ENCODE peak calls at places on chromosomes 7 and 10, in six cellular contexts. W is A549, J is HepG2, F is endothelial cell of umbilical vein, P is K562, U is GM12878. Z is an unnamed sample.

GRCh38 chr7:66047426-66047825 is 28.2 kb upstream of the ASL start:
- DNase-seq in W (peak), J (no peak), F (no peak), P (no peak), U (no peak), Z (no peak)

GRCh38 chr10:3654496-3654895 is 130.5 kb downstream of the KLF6 start:
- DNase-seq in W (no peak), J (no peak), F (no peak), P (no peak), U (no peak), Z (no peak)

GRCh38 chr7:11193888-11194287 is 220.2 kb downstream of the PHF14 start:
- DNase-seq in W (no peak), J (no peak), F (no peak), P (no peak), U (no peak), Z (no peak)

GRCh38 chr10:48475943-48476278 is 129.0 kb downstream of the ARHGAP22 start:
- DNase-seq in W (no peak), J (no peak), F (no peak), P (no peak), U (no peak), Z (no peak)

GRCh38 chr10:78510566-78511323 is 477.1 kb downstream of the RPS24 start:
- DNase-seq in W (no peak), J (no peak), F (no peak), P (no peak), U (no peak), Z (no peak)

GRCh38 chr7:157250605-157251228 is 86.1 kb upstream of the DNAJB6 start:
- DNase-seq in W (peak), J (peak), F (peak), P (peak), U (no peak), Z (peak)

GRCh38 chr7:149071641-149072437 is 18.7 kb downstream of the ZNF786 start:
- DNase-seq in W (peak), J (no peak), F (no peak), P (no peak), U (no peak), Z (peak)

GRCh38 chr10:43890124-43890523 is 241.4 kb upstream of the ZNF32 start:
- DNase-seq in W (no peak), J (no peak), F (no peak), P (no peak), U (no peak), Z (no peak)

GRCh38 chr10:112435013-112435619 is 11.6 kb downstream of the ZDHHC6 start:
- DNase-seq in W (peak), J (peak), F (peak), P (no peak), U (no peak), Z (peak)

GRCh38 chr10:103307594-103307993 is 30.7 kb downstream of the INA start:
- DNase-seq in W (no peak), J (no peak), F (no peak), P (no peak), U (no peak), Z (no peak)

GRCh38 chr10:96512524-96512991 is 1.2 kb downstream of the TLL2 start:
- DNase-seq in W (no peak), J (no peak), F (peak), P (no peak), U (no peak), Z (peak)

GRCh38 chr7:29202651-29203069 is 8.1 kb downstream of the CHN2 start:
- DNase-seq in W (no peak), J (no peak), F (no peak), P (no peak), U (no peak), Z (peak)
- TF ChIP-seq MYC in W (no peak), J (no peak), F (no peak), P (no peak), U (no peak), Z (no peak)

DNA sequence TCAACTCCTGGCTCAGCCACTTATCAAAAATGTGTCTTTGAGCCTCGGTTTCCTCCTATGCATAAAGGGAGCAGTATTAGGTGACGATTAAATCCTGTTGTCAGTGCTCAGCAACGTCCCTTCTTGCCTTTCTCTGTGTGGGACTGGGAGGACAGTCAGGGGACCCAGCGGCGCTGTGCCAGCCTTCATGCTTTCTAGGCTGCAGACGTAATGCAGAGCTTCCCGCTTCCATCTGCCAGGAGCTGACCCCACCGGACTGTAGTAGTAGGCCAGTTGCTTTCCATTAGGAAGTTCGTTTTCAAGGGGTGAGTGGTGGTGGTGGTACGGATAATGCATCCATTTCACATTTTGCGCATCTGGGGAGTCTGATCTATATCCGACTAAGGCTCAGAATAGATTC is 321.8 kb downstream of the PLXNA4 start:
- DNase-seq in W (no peak), J (no peak), F (no peak), P (no peak), U (no peak), Z (no peak)
- TF ChIP-seq MAX in W (no peak), J (no peak), F (no peak), P (no peak), U (no peak), Z (no peak)

GRCh38 chr7:28348631-28349030 is 63.7 kb upstream of the CREB5 start:
- DNase-seq in W (no peak), J (no peak), F (no peak), P (no peak), U (no peak), Z (no peak)

GRCh38 chr7:28346972-28347371 is 65.3 kb upstream of the CREB5 start:
- DNase-seq in W (no peak), J (no peak), F (no peak), P (no peak), U (no peak), Z (no peak)

GRCh38 chr7:28346256-28346655 is 66.1 kb upstream of the CREB5 start:
- DNase-seq in W (no peak), J (no peak), F (no peak), P (no peak), U (no peak), Z (no peak)

GRCh38 chr7:28347964-28348363 is 64.4 kb upstream of the CREB5 start:
- DNase-seq in W (no peak), J (no peak), F (no peak), P (no peak), U (no peak), Z (no peak)

GRCh38 chr7:28347462-28347861 is 64.9 kb upstream of the CREB5 start:
- DNase-seq in W (no peak), J (no peak), F (no peak), P (no peak), U (no peak), Z (no peak)
- TF ChIP-seq MYC in W (no peak), J (no peak), F (no peak), P (no peak), U (no peak), Z (no peak)

GRCh38 chr7:70069977-70070376 is 471.7 kb downstream of the AUTS2 start:
- DNase-seq in W (no peak), J (no peak), F (no peak), P (no peak), U (peak), Z (no peak)
- TF ChIP-seq MAX in W (no peak), J (no peak), F (no peak), P (no peak), U (no peak), Z (no peak)

DNA sequence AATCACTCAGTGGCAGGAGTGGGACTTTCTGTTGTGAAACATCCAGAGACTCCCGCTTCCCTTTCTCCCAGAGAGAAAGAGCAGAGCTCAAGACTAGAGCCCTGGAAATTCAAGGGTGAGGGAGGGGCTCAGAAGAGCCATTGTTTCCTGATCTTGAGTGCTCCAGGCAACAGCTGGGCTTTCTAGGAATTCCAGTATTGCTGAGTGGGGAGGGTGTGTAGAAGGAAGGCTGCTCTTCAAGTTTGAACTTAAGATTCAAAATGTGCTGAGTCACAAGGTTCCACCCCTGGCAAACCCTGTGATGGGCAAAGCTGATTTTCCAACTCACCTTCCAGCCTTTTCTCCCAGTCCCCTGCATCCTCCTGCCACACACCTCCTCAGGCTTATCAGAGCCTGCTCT is 42.3 kb upstream of the MSRB2 start:
- DNase-seq in W (no peak), J (no peak), F (no peak), P (no peak), U (no peak), Z (no peak)
- TF ChIP-seq MYC in W (no peak), J (no peak), F (no peak), P (no peak), U (no peak), Z (no peak)